ENCODE peak calls at places on chromosomes 7 and 10, in seven cellular contexts. T is fibroblast of lung, R is left ventricle myocardium inferior, J is heart left ventricle, S is spleen, E is IMR-90, N is HCT116. F is an unnamed sample. For H3K4me1 and H3K36me3, the result is how much of the 10 kb centered on the place peaks cover.

GRCh38 chr10:13717936-13718772 is 131.4 kb downstream of the PRPF18 start:
- DNase-seq in R (peak), N (no peak), T (peak), S (peak), J (peak), E (peak), F (peak)

GRCh38 chr7:16404631-16405030 is 16.7 kb downstream of the CRPPA start:
- DNase-seq in R (no peak), S (no peak), E (no peak), T (no peak), J (no peak), N (no peak), F (no peak)

GRCh38 chr10:65470986-65471385 is 1454.8 kb upstream of the LRRTM3 start:
- DNase-seq in R (no peak), J (no peak), N (no peak), E (no peak), S (no peak), T (no peak), F (no peak)

GRCh38 chr10:110425684-110426293 is 71.9 kb upstream of the DUSP5 start:
- DNase-seq in J (no peak), S (no peak), T (peak), N (no peak), E (peak), R (no peak), F (no peak)

GRCh38 chr10:11010582-11010981 is 7.1 kb upstream of the CELF2 start:
- DNase-seq in N (no peak), E (no peak), R (no peak), J (no peak), S (no peak), T (no peak), F (no peak)

GRCh38 chr7:77428777-77429231 is 12.7 kb upstream of the GSAP start:
- DNase-seq in E (no peak), S (no peak), T (no peak), R (no peak), N (no peak), J (no peak), F (no peak)

GRCh38 chr10:128040681-128041080 is 85.5 kb downstream of the MKI67 start:
- DNase-seq in J (peak), S (peak), T (no peak), E (no peak), N (no peak), R (no peak), F (no peak)

GRCh38 chr7:100823140-100823525 is 4.2 kb downstream of the EPHB4 start:
- DNase-seq in J (no peak), R (no peak), E (no peak), T (no peak), N (no peak), S (no peak), F (no peak)

GRCh38 chr10:89526396-89526795 is 9.0 kb downstream of the SLC16A12 start:
- DNase-seq in E (no peak), T (no peak), R (no peak), J (no peak), N (no peak), S (no peak), F (no peak)

GRCh38 chr10:125521721-125522680 is 161.0 kb downstream of the TEX36 start:
- DNase-seq in E (no peak), J (no peak), N (peak), S (no peak), R (no peak), T (no peak), F (no peak)

GRCh38 chr10:127059314-127059713 is 137.1 kb downstream of the INSYN2A start:
- DNase-seq in J (no peak), S (no peak), E (no peak), N (no peak), T (no peak), R (no peak), F (no peak)

GRCh38 chr7:156651472-156651871 is 10.9 kb downstream of the RNF32 start:
- DNase-seq in T (no peak), R (no peak), N (no peak), E (peak), S (no peak), J (no peak), F (no peak)

GRCh38 chr7:156652886-156653568 is 12.5 kb downstream of the RNF32 start:
- DNase-seq in S (no peak), N (no peak), R (no peak), E (peak), J (no peak), T (peak), F (no peak)

GRCh38 chr7:156654511-156655231 is 14.1 kb downstream of the RNF32 start:
- DNase-seq in E (no peak), J (no peak), S (no peak), N (no peak), R (no peak), T (no peak), F (no peak)

GRCh38 chr7:156655232-156655628 is 14.7 kb downstream of the RNF32 start:
- DNase-seq in T (no peak), R (no peak), S (no peak), E (no peak), N (no peak), J (no peak), F (no peak)

GRCh38 chr7:156650042-156650441 is 9.5 kb downstream of the RNF32 start:
- DNase-seq in R (no peak), E (no peak), S (no peak), J (no peak), N (peak), T (no peak), F (peak)
- TF ChIP-seq CTCF in R (no peak), E (peak), S (no peak), J (no peak), N (peak), T (peak), F (no peak)

GRCh38 chr7:120998525-120998924 is 10.0 kb downstream of the CPED1 start:
- DNase-seq in N (no peak), R (no peak), E (no peak), J (no peak), S (no peak), T (no peak), F (no peak)
- H3K4me1 ChIP-seq in N (under half), R (half or more), E (under half), J (half or more), S (under half), T (under half), F (under half)

GRCh38 chr7:51027256-51028127 is 244.8 kb upstream of the GRB10 start:
- DNase-seq in R (no peak), N (no peak), T (peak), E (no peak), S (no peak), J (no peak), F (no peak)
- H3K36me3 ChIP-seq in R (under half), N (under half), T (under half), E (under half), S (under half), J (under half), F (under half)

DNA sequence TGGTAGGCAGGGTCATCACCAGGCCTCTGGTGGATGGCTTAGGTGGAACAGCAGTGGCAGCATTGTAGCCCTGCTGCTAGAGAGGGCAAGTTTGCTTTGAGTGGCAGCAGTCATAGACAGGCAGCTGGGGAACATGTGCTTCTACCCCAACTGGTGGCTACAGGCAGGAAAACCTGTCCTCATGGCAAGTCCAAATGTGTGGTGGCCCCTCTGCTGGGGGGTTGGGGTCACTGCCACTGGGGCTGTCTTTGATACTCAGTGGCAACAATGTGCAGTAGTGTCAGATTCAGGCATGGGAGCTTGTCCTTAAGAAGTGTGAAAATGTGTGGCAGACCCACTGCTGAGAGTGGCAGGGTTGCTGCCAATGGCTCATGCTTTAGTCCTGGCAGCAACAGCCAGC is 186.2 kb upstream of the NPSR1 start:
- DNase-seq in R (no peak), N (no peak), E (no peak), S (no peak), T (no peak), J (no peak), F (no peak)
- TF ChIP-seq CTCF in R (no peak), N (no peak), E (no peak), S (no peak), T (no peak), J (no peak), F (no peak)

F was measured in mucosa of descending colon.